ENCODE peak calls at places on chromosomes 16 and 17, in nine cellular contexts. Z is PC-3, P is fibroblast of pulmonary artery, E is cardiac muscle cell, A is adrenal gland, V is HFFc6, M is tibial artery, N is nephron progenitor cell, T is cardiac fibroblast. U is an unnamed sample.

GRCh38 chr17:10234033-10234432 is 35.6 kb upstream of the GAS7 start:
- DNase-seq in Z (no peak), P (no peak), E (no peak), A (no peak), V (no peak), M (no peak), N (no peak), T (no peak), U (no peak)

GRCh38 chr16:79628501-79628975 is 28.0 kb upstream of the MAF start:
- DNase-seq in Z (no peak), P (peak), E (no peak), A (no peak), V (no peak), M (no peak), N (no peak), T (peak), U (no peak)

GRCh38 chr16:81469710-81470481 is 25.3 kb downstream of the CMIP start:
- DNase-seq in Z (no peak), P (no peak), E (no peak), A (no peak), V (no peak), M (no peak), N (no peak), T (no peak), U (no peak)

GRCh38 chr17:30207655-30208054 is 27.8 kb downstream of the SLC6A4 start:
- DNase-seq in Z (no peak), P (no peak), E (no peak), A (no peak), V (no peak), M (no peak), N (no peak), T (no peak), U (no peak)

GRCh38 chr17:55053855-55054254 is 85.3 kb downstream of the STXBP4 start:
- DNase-seq in Z (peak), P (peak), E (no peak), A (no peak), V (no peak), M (no peak), N (no peak), T (peak), U (no peak)

GRCh38 chr17:70414275-70414674 is 244.9 kb downstream of the KCNJ2 start:
- DNase-seq in Z (no peak), P (no peak), E (no peak), A (no peak), V (no peak), M (no peak), N (no peak), T (no peak), U (no peak)

GRCh38 chr16:49204191-49204590 is 77.4 kb downstream of the CBLN1 start:
- DNase-seq in Z (no peak), P (no peak), E (no peak), A (no peak), V (no peak), M (no peak), N (no peak), T (no peak), U (no peak)

GRCh38 chr16:65967376-65967775 is 399.1 kb upstream of the CDH5 start:
- DNase-seq in Z (peak), P (no peak), E (no peak), A (no peak), V (peak), M (no peak), N (no peak), T (no peak), U (no peak)

GRCh38 chr16:84546669-84547538 is 42.4 kb upstream of the MEAK7 start:
- DNase-seq in Z (no peak), P (no peak), E (peak), A (no peak), V (no peak), M (no peak), N (no peak), T (no peak), U (no peak)

GRCh38 chr16:58665200-58665599 is 19.4 kb downstream of the SLC38A7 start:
- DNase-seq in Z (no peak), P (no peak), E (no peak), A (no peak), V (no peak), M (no peak), N (no peak), T (no peak), U (no peak)

GRCh38 chr16:11610580-11610979 is 23.9 kb upstream of the LITAF start:
- DNase-seq in Z (no peak), P (no peak), E (no peak), A (no peak), V (no peak), M (no peak), N (no peak), T (no peak), U (no peak)
- TF ChIP-seq CTCF in Z (no peak), P (no peak), E (no peak), A (no peak), V (no peak), M (no peak), N (no peak), T (no peak), U (no peak)

GRCh38 chr16:67163164-67163902 is 1.2 kb upstream of the HSF4 start:
- DNase-seq in Z (no peak), P (peak), E (peak), A (peak), V (no peak), M (peak), N (peak), T (peak), U (no peak)

GRCh38 chr16:67163903-67164558 is 514 bp upstream of the HSF4 start:
- DNase-seq in Z (no peak), P (no peak), E (no peak), A (peak), V (no peak), M (no peak), N (no peak), T (no peak), U (no peak)

GRCh38 chr16:67164599-67165061 is at the start of gene HSF4:
- DNase-seq in Z (no peak), P (no peak), E (peak), A (peak), V (no peak), M (peak), N (no peak), T (peak), U (no peak)

GRCh38 chr16:67161595-67162058 is 1.9 kb downstream of the FBXL8 start:
- DNase-seq in Z (peak), P (no peak), E (no peak), A (peak), V (no peak), M (no peak), N (no peak), T (no peak), U (no peak)

GRCh38 chr16:67162439-67163163 is 1.9 kb upstream of the HSF4 start:
- DNase-seq in Z (no peak), P (peak), E (no peak), A (peak), V (no peak), M (no peak), N (no peak), T (no peak), U (no peak)
- TF ChIP-seq CTCF in Z (no peak), P (no peak), E (no peak), A (no peak), V (no peak), M (no peak), N (no peak), T (no peak), U (no peak)

GRCh38 chr16:11389631-11390565 is 44.6 kb downstream of the RMI2 start:
- DNase-seq in Z (no peak), P (no peak), E (no peak), A (peak), V (no peak), M (peak), N (no peak), T (no peak), U (no peak)
- TF ChIP-seq CTCF in Z (no peak), P (no peak), E (no peak), A (no peak), V (no peak), M (no peak), N (no peak), T (no peak), U (no peak)

DNA sequence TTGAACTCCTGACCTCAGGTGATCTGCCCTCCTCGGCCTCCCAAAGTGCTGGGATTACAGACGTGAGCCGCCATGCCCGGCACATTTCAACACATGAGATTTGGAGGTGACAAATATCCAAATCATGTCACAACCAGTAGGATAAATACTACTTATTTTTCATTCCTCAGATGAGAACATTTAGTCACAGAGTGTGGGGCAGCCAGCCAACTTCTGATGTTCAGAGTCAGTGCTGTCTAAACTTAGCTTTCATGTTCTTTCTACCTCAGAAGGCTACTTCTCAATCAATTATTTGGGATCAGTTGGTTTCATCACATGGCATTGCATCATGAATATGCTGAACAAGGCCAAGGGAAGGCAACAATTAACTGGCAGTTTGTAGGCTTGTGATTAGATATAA is 134.5 kb downstream of the CDH13 start:
- DNase-seq in Z (no peak), P (peak), E (peak), A (peak), V (peak), M (peak), N (no peak), T (peak), U (no peak)
- TF ChIP-seq CTCF in Z (no peak), P (no peak), E (no peak), A (no peak), V (no peak), M (no peak), N (no peak), T (no peak), U (no peak)

DNA sequence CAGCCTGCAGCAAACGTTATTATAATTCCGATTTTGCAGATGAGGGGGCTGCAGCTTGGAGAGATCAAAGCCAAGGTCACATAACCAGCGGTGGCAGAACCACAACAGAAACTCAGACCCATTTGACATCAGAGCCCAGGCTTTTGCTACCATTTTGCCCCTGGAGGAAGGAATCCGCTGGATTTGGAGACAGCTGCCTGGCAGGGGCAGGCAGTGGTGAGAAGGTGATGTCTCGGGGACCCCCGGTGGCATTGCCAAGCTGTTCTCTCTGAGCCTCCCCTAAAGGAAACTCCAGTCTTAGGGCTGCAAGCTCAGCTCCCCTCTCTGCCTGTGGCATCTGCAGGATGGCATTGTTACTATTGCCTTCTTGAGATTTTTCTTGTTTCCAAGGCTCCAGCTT is 40.9 kb downstream of the AIPL1 start:
- DNase-seq in Z (no peak), P (no peak), E (no peak), A (no peak), V (no peak), M (peak), N (no peak), T (no peak), U (no peak)
- TF ChIP-seq CTCF in Z (no peak), P (no peak), E (no peak), A (no peak), V (no peak), M (no peak), N (no peak), T (no peak), U (no peak)

GRCh38 chr17:81388091-81388611 is 7.1 kb upstream of the BAHCC1 start:
- DNase-seq in Z (no peak), P (no peak), E (no peak), A (no peak), V (no peak), M (peak), N (no peak), T (no peak), U (no peak)

GRCh38 chr17:81386141-81386645 is 9.1 kb upstream of the BAHCC1 start:
- DNase-seq in Z (no peak), P (no peak), E (no peak), A (no peak), V (no peak), M (peak), N (no peak), T (no peak), U (no peak)

GRCh38 chr17:81385320-81386111 is 9.7 kb upstream of the BAHCC1 start:
- DNase-seq in Z (no peak), P (no peak), E (no peak), A (no peak), V (no peak), M (peak), N (no peak), T (no peak), U (no peak)

GRCh38 chr17:81387235-81388060 is 7.8 kb upstream of the BAHCC1 start:
- DNase-seq in Z (peak), P (peak), E (peak), A (peak), V (peak), M (peak), N (peak), T (peak), U (no peak)

DNA sequence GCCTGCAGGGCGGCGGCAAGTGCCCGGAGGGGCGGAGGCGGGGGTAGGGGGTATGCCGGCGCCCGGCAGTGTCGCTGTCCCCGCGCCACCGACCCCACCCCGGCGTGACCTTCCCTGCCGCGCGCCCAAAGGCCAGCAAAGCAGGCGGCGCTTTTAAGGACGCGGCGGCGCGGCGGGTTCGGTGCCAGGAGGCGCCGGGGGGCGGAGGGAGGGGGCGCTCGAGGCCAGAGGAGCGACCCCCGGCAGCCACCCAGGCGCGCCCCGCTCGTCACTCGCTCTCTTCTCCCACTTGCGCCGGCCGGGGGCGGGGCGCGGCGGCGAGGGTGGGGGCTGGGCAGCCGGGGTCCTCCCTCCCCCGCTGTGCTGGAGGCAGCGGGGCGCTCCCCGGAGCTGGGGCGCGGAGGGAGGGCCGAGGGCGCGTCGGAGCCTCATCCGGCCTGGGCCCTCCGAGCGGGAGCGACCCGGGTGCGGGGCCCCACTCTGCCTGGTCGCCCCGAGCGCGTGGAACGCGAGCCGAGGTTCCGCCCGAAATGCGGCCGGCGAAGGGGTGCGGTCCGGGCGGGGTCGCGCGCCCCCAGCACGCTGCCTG is 8.5 kb upstream of the BAHCC1 start:
- DNase-seq in Z (no peak), P (no peak), E (peak), A (no peak), V (no peak), M (peak), N (peak), T (no peak), U (peak)
- TF ChIP-seq CTCF in Z (no peak), P (no peak), E (no peak), A (no peak), V (peak), M (no peak), N (no peak), T (no peak), U (peak)

GRCh38 chr17:40167685-40168261 is 9.5 kb upstream of the RAPGEFL1 start:
- DNase-seq in Z (no peak), P (no peak), E (no peak), A (no peak), V (no peak), M (no peak), N (no peak), T (no peak), U (no peak)
- TF ChIP-seq CTCF in Z (no peak), P (no peak), E (no peak), A (no peak), V (no peak), M (no peak), N (no peak), T (no peak), U (no peak)

GRCh38 chr17:68292689-68293040 is 1.4 kb downstream of the ARSG start:
- DNase-seq in Z (no peak), P (no peak), E (no peak), A (no peak), V (no peak), M (no peak), N (no peak), T (no peak), U (no peak)
- TF ChIP-seq CTCF in Z (no peak), P (no peak), E (no peak), A (no peak), V (no peak), M (no peak), N (no peak), T (no peak), U (no peak)

DNA sequence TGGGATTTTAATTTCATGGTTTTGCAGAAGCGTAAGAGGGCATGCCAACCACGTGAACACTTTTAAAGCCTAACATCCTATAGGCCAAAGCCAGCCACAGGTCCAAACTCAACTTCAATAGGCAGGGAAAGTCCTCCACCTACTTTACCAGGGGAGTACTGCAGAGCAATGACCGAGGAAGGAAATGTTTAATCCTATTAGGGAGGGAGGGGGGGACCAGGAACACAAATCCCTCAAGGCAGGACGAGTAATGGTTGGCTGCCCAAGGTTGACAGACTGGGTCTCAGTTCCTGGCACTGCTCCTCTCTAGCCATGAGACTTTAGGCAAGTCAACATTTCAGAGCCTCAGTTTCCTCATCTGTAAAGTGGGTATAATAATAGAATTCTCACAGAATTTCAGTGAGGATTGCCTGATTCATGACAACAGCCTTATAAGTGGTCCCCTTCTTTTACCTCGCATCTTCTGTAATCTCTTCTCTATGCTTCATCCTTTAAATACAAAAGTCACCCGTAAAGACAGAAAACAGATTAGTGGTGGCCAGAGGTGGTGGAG is 315.8 kb downstream of the HAPSTR1 start:
- DNase-seq in Z (no peak), P (no peak), E (no peak), A (no peak), V (no peak), M (no peak), N (no peak), T (no peak), U (no peak)
- TF ChIP-seq CTCF in Z (no peak), P (no peak), E (no peak), A (no peak), V (no peak), M (no peak), N (no peak), T (no peak), U (no peak)

DNA sequence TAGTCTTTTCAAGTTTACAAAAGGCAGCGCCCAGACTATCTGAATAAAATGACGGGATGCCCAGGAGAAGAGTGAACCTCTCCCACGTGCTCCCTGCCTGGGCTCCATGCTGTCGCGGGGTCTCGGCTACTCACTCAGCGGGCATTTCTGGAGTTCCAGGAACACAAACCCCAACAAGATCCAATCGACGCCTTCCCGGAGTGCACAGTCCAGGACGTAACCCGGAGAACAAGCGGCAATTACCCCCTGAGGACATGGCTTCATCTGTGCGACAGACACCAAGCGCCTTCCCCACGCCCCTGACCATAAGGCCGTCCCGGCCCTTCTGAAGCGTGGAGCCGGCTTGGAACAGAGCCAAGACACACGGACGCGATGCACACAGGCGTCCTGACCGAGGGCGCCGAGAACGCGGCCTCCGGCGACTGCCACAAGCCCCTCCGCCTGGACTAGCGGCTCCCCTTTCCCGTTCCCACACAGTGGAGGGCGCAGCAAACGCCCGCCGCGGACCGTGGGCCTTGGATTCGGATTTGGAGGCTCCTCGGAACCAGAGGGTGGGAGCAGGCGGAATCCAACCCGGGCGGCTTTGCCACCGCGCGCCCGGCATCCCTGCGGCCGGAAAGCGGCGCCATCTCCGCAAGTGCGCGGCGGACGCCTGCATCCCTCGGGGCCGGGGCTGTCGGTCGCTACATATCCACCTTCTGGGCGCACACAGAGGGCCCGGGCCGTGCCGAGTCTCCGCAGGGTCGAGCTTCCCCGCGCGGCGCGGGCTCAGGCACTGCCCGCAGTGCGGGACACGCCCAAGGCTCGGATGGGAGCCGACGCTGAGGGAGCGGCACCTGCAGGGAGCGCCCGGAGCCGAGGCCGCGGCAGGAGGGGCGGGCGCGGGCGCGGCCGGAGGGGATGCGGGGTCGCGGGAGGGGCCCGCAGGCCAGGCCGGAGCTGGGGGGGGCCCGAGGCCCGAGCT is 725 bp downstream of the ABCA3 start:
- DNase-seq in Z (peak), P (no peak), E (peak), A (peak), V (no peak), M (peak), N (peak), T (peak), U (peak)
- TF ChIP-seq CTCF in Z (peak), P (no peak), E (peak), A (no peak), V (no peak), M (no peak), N (no peak), T (no peak), U (no peak)

U was measured in progenitor cell of endocrine pancreas.